ENCODE peak calls at places on chromosomes 13 and 19, in ten cellular contexts. B is lung; I is NCI-H2081; M is anterior cingulate cortex; U is hepatic stellate cell; O is activated naive CD4-positive, alpha-beta T cell treated with anti-CD3 and anti-CD28 coated beads for 36 hours; W is ELR; K is stimulated activated CD8-positive, alpha-beta memory T cell treated with anti-CD3 and anti-CD28 coated beads, Interleukin-12 subunit alpha, Interleukin-12 subunit beta, amount 100 ng/mL, for 1 hour; P is ovary; H is GM12891. F is an unnamed sample.

GRCh38 chr19:13841339-13842293 is 35.3 kb upstream of the NANOS3 start:
- DNase-seq in K (no peak), P (no peak), H (no peak), B (peak; percentile 75), W (peak; percentile 68), U (peak; percentile 42), O (no peak), M (no peak), I (no peak), F (no peak)

GRCh38 chr13:46010148-46010547 is 42.4 kb downstream of the ZC3H13 start:
- DNase-seq in W (peak; percentile 25), H (no peak), M (no peak), U (no peak), B (no peak), O (no peak), I (no peak), K (no peak), P (no peak), F (no peak)

GRCh38 chr13:34698953-34699352 is 243.1 kb upstream of the NBEA start:
- DNase-seq in O (no peak), M (no peak), B (no peak), K (no peak), U (no peak), W (no peak), P (no peak), I (no peak), H (no peak), F (no peak)

GRCh38 chr19:17346109-17346671 is 8.8 kb downstream of the GTPBP3 start:
- DNase-seq in U (peak; percentile 85), M (no peak), O (peak; percentile 88), H (peak; percentile 82), B (peak; percentile 75), K (peak; percentile 61), I (peak; percentile 56), W (peak; percentile 74), P (peak; percentile 83), F (peak; percentile 84)

GRCh38 chr13:55432814-55433213 is 1707.9 kb upstream of the PRR20A start:
- DNase-seq in P (no peak), O (no peak), W (no peak), M (no peak), K (no peak), H (no peak), I (no peak), B (no peak), U (no peak), F (no peak)

GRCh38 chr13:100508996-100509395 is 79.6 kb downstream of the GGACT start:
- DNase-seq in I (peak; percentile 77), O (no peak), M (no peak), H (no peak), K (no peak), P (no peak), W (no peak), U (no peak), B (no peak), F (no peak)

GRCh38 chr19:13923194-13923987 is 14.8 kb downstream of the PODNL1 start:
- DNase-seq in U (no peak), I (no peak), P (no peak), O (no peak), W (no peak), H (no peak), M (no peak), B (no peak), K (no peak), F (no peak)

GRCh38 chr13:52162279-52163101 is 3.1 kb upstream of the NEK3 start:
- DNase-seq in M (no peak), U (peak; percentile 22), P (no peak), O (no peak), H (no peak), B (no peak), I (no peak), K (no peak), W (peak; percentile 59), F (no peak)

GRCh38 chr13:70107498-70108271 is at the start of gene ATXN8OS:
- DNase-seq in B (no peak), H (no peak), O (no peak), M (no peak), U (no peak), W (no peak), I (no peak), K (no peak), P (no peak), F (no peak)

GRCh38 chr19:50702870-50703829 is 16.5 kb downstream of the SHANK1 start:
- DNase-seq in M (no peak), U (no peak), P (no peak), K (no peak), W (peak; percentile 81), I (no peak), B (no peak), O (no peak), H (no peak), F (no peak)

GRCh38 chr19:38676878-38677646 is 29.6 kb downstream of the ACTN4 start:
- DNase-seq in M (no peak), P (no peak), O (no peak), H (no peak), U (no peak), I (no peak), K (no peak), W (no peak), B (no peak), F (no peak)

GRCh38 chr19:51158474-51159129 is 16.5 kb downstream of the SIGLEC7 start:
- DNase-seq in B (peak; percentile 59), O (peak; percentile 91), W (peak; percentile 51), H (no peak), K (peak; percentile 62), I (peak; percentile 15), M (no peak), P (no peak), U (peak; percentile 19), F (no peak)

GRCh38 chr19:34041922-34042521 is 130.3 kb upstream of the LSM14A start:
- DNase-seq in P (peak; percentile 72), O (peak; percentile 90), K (peak; percentile 51), M (no peak), W (peak; percentile 67), I (peak; percentile 9), H (peak; percentile 38), U (peak; percentile 41), B (peak; percentile 74), F (peak; percentile 15)

GRCh38 chr19:38647368-38647965 is at the start of gene ACTN4:
- DNase-seq in H (peak; percentile 95), K (peak; percentile 100), U (peak; percentile 98), O (peak; percentile 99), I (peak; percentile 96), P (peak; percentile 100), B (peak; percentile 99), M (peak; percentile 94), W (peak; percentile 95), F (peak; percentile 99)

GRCh38 chr13:112980441-112980840 is 11.4 kb downstream of the MCF2L start:
- DNase-seq in W (no peak), H (no peak), P (no peak), M (no peak), O (no peak), U (no peak), K (no peak), B (no peak), I (no peak), F (no peak)

GRCh38 chr13:49308104-49308875 is 60.6 kb downstream of the CDADC1 start:
- DNase-seq in K (no peak), I (no peak), M (peak; percentile 15), H (no peak), U (no peak), O (no peak), P (peak; percentile 90), W (no peak), B (peak; percentile 72), F (no peak)

GRCh38 chr19:14271830-14272229 is 65.9 kb upstream of the ADGRL1 start:
- DNase-seq in B (no peak), W (no peak), I (no peak), U (no peak), P (no peak), K (no peak), O (no peak), M (no peak), H (no peak), F (no peak)